ENCODE peak calls at places on chromosomes 12 and 14, in six cellular contexts. One of them, this sample, is unnamed. For H3K4me1, the result is how much of the 10 kb centered on the place peaks cover.

GRCh38 chr12:65705380-65705876 is 118.9 kb upstream of the HMGA2 start:
- DNase-seq in left ventricle myocardium inferior: no peak
- DNase-seq in Peyer's patch: no peak
- DNase-seq in HCT116: no peak
- DNase-seq in tibial nerve: no peak
- DNase-seq in pancreas: no peak
- DNase-seq in this sample: no peak

GRCh38 chr12:76449572-76449971 is 101.4 kb upstream of the BBS10 start:
- DNase-seq in left ventricle myocardium inferior: no peak
- DNase-seq in Peyer's patch: no peak
- DNase-seq in HCT116: no peak
- DNase-seq in tibial nerve: no peak
- DNase-seq in pancreas: no peak
- DNase-seq in this sample: no peak

GRCh38 chr14:94018308-94018707 is 7.8 kb upstream of the OTUB2 start:
- DNase-seq in left ventricle myocardium inferior: no peak
- DNase-seq in Peyer's patch: no peak
- DNase-seq in HCT116: no peak
- DNase-seq in tibial nerve: no peak
- DNase-seq in pancreas: no peak
- DNase-seq in this sample: no peak

GRCh38 chr12:112815589-112816321 is 24.2 kb downstream of the RPH3A start:
- DNase-seq in left ventricle myocardium inferior: no peak
- DNase-seq in Peyer's patch: no peak
- DNase-seq in HCT116: no peak
- DNase-seq in tibial nerve: no peak
- DNase-seq in pancreas: no peak
- DNase-seq in this sample: no peak

GRCh38 chr14:52951730-52952481 is 1.1 kb upstream of the FERMT2 start:
- DNase-seq in left ventricle myocardium inferior: no peak
- DNase-seq in Peyer's patch: no peak
- DNase-seq in HCT116: peak
- DNase-seq in tibial nerve: peak
- DNase-seq in pancreas: peak
- DNase-seq in this sample: peak

GRCh38 chr12:49037947-49038237 is 19.3 kb upstream of the PRKAG1 start:
- DNase-seq in left ventricle myocardium inferior: no peak
- DNase-seq in Peyer's patch: no peak
- DNase-seq in HCT116: no peak
- DNase-seq in tibial nerve: no peak
- DNase-seq in pancreas: no peak
- DNase-seq in this sample: peak

GRCh38 chr12:107801150-107801549 is 26.6 kb downstream of the ASCL4 start:
- DNase-seq in left ventricle myocardium inferior: no peak
- DNase-seq in Peyer's patch: no peak
- DNase-seq in HCT116: no peak
- DNase-seq in tibial nerve: no peak
- DNase-seq in pancreas: no peak
- DNase-seq in this sample: no peak

GRCh38 chr14:72878746-72879145 is 15.2 kb downstream of the DPF3 start:
- DNase-seq in left ventricle myocardium inferior: no peak
- DNase-seq in Peyer's patch: no peak
- DNase-seq in HCT116: no peak
- DNase-seq in tibial nerve: no peak
- DNase-seq in pancreas: no peak
- DNase-seq in this sample: no peak

GRCh38 chr12:20549115-20549719 is 145.9 kb upstream of the SLCO1C1 start:
- DNase-seq in left ventricle myocardium inferior: no peak
- DNase-seq in Peyer's patch: no peak
- DNase-seq in HCT116: peak
- DNase-seq in tibial nerve: peak
- DNase-seq in pancreas: no peak
- DNase-seq in this sample: no peak

GRCh38 chr14:89957791-89958190 is 2.1 kb downstream of the TDP1 start:
- DNase-seq in left ventricle myocardium inferior: no peak
- DNase-seq in Peyer's patch: no peak
- DNase-seq in HCT116: no peak
- DNase-seq in tibial nerve: no peak
- DNase-seq in pancreas: no peak
- DNase-seq in this sample: no peak

GRCh38 chr12:130863298-130863697 is 8.6 kb upstream of the RAN start:
- DNase-seq in left ventricle myocardium inferior: no peak
- DNase-seq in Peyer's patch: no peak
- DNase-seq in HCT116: no peak
- DNase-seq in tibial nerve: no peak
- DNase-seq in pancreas: no peak
- DNase-seq in this sample: no peak

GRCh38 chr12:54051916-54052744 is 1.5 kb upstream of the HOXC4 start:
- DNase-seq in left ventricle myocardium inferior: no peak
- DNase-seq in Peyer's patch: no peak
- DNase-seq in HCT116: no peak
- DNase-seq in tibial nerve: no peak
- DNase-seq in pancreas: no peak
- DNase-seq in this sample: no peak

GRCh38 chr12:87305481-87305880 is 723.7 kb downstream of the C12orf50 start:
- DNase-seq in left ventricle myocardium inferior: no peak
- DNase-seq in Peyer's patch: no peak
- DNase-seq in HCT116: no peak
- DNase-seq in tibial nerve: no peak
- DNase-seq in pancreas: no peak
- DNase-seq in this sample: no peak

GRCh38 chr14:33307691-33308369 is 369.2 kb downstream of the NPAS3 start:
- DNase-seq in left ventricle myocardium inferior: no peak
- DNase-seq in Peyer's patch: no peak
- DNase-seq in HCT116: no peak
- DNase-seq in tibial nerve: peak
- DNase-seq in pancreas: no peak
- DNase-seq in this sample: peak

GRCh38 chr14:36317650-36318049 is 2.8 kb downstream of the MBIP start:
- DNase-seq in left ventricle myocardium inferior: no peak
- DNase-seq in Peyer's patch: no peak
- DNase-seq in HCT116: no peak
- DNase-seq in tibial nerve: no peak
- DNase-seq in pancreas: no peak
- DNase-seq in this sample: no peak

GRCh38 chr14:96811985-96812667 is 14.9 kb downstream of the VRK1 start:
- DNase-seq in left ventricle myocardium inferior: no peak
- DNase-seq in Peyer's patch: no peak
- DNase-seq in HCT116: no peak
- DNase-seq in tibial nerve: no peak
- DNase-seq in pancreas: no peak
- DNase-seq in this sample: no peak

GRCh38 chr12:108516511-108517275 is 1.6 kb downstream of the FICD start:
- DNase-seq in left ventricle myocardium inferior: no peak
- DNase-seq in Peyer's patch: no peak
- DNase-seq in HCT116: no peak
- DNase-seq in tibial nerve: no peak
- DNase-seq in pancreas: no peak
- DNase-seq in this sample: no peak

GRCh38 chr12:116244001-116244400 is 33.5 kb downstream of the MED13L start:
- DNase-seq in left ventricle myocardium inferior: no peak
- DNase-seq in Peyer's patch: no peak
- DNase-seq in HCT116: no peak
- DNase-seq in tibial nerve: no peak
- DNase-seq in pancreas: no peak
- DNase-seq in this sample: no peak

GRCh38 chr14:91415794-91416743 is 1.6 kb downstream of the CCDC88C start:
- DNase-seq in left ventricle myocardium inferior: no peak
- DNase-seq in Peyer's patch: peak
- DNase-seq in HCT116: no peak
- DNase-seq in tibial nerve: no peak
- DNase-seq in pancreas: no peak
- DNase-seq in this sample: no peak

GRCh38 chr14:95424533-95424932 is 91.9 kb downstream of the SYNE3 start:
- DNase-seq in left ventricle myocardium inferior: no peak
- DNase-seq in Peyer's patch: no peak
- DNase-seq in HCT116: no peak
- DNase-seq in tibial nerve: peak
- DNase-seq in pancreas: no peak
- DNase-seq in this sample: no peak
- H3K27ac ChIP-seq in left ventricle myocardium inferior: no peak
- H3K27ac ChIP-seq in Peyer's patch: no peak
- H3K27ac ChIP-seq in HCT116: no peak
- H3K27ac ChIP-seq in tibial nerve: no peak
- H3K27ac ChIP-seq in pancreas: no peak
- H3K27ac ChIP-seq in this sample: no peak

DNA sequence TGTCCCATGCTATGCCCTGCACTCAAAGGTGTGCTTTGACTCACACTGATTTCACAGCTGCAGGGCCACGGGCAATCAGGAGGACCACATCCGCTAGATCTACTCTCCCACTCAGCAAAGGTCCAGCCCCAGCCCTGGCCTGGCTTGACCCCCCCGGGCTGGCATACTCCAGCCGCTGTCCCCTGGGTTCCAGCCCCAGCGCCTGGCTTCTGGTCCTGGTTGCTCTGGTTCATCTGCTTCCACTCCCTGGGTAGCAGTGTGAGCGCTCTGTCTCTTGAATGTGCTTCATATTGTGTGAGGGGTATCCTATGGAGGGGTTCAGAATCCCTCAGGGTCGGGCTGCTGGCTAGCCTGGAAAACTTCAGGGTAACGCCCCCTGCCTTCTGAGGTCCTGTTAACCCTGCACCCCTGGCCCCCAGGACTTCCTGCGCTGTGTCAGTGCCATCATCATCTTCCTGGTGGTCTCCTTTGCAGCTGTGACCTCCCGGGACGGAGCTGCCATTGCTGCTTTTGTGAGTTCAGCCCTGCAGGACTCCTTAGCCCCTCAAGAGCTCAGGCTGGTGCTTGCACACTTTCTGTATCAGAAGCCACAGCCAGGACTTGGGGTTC is 1.9 kb downstream of the CMTM5 start:
- DNase-seq in left ventricle myocardium inferior: no peak
- DNase-seq in Peyer's patch: no peak
- DNase-seq in HCT116: no peak
- DNase-seq in tibial nerve: no peak
- DNase-seq in pancreas: no peak
- DNase-seq in this sample: no peak
- H3K4me1 ChIP-seq in left ventricle myocardium inferior: under half
- H3K4me1 ChIP-seq in Peyer's patch: under half
- H3K4me1 ChIP-seq in HCT116: under half
- H3K4me1 ChIP-seq in tibial nerve: under half
- H3K4me1 ChIP-seq in pancreas: under half
- H3K4me1 ChIP-seq in this sample: under half

GRCh38 chr12:59040651-59041050 is 120.3 kb upstream of the LRIG3 start:
- DNase-seq in left ventricle myocardium inferior: no peak
- DNase-seq in Peyer's patch: no peak
- DNase-seq in HCT116: no peak
- DNase-seq in tibial nerve: no peak
- DNase-seq in pancreas: no peak
- DNase-seq in this sample: no peak
- H3K27ac ChIP-seq in left ventricle myocardium inferior: no peak
- H3K27ac ChIP-seq in Peyer's patch: no peak
- H3K27ac ChIP-seq in HCT116: no peak
- H3K27ac ChIP-seq in tibial nerve: peak
- H3K27ac ChIP-seq in pancreas: peak
- H3K27ac ChIP-seq in this sample: no peak

GRCh38 chr14:23486116-23486515 is 16.6 kb downstream of the NGDN start:
- DNase-seq in left ventricle myocardium inferior: no peak
- DNase-seq in Peyer's patch: no peak
- DNase-seq in HCT116: no peak
- DNase-seq in tibial nerve: no peak
- DNase-seq in pancreas: no peak
- DNase-seq in this sample: no peak
- H3K4me1 ChIP-seq in left ventricle myocardium inferior: under half
- H3K4me1 ChIP-seq in Peyer's patch: under half
- H3K4me1 ChIP-seq in HCT116: under half
- H3K4me1 ChIP-seq in tibial nerve: under half
- H3K4me1 ChIP-seq in pancreas: under half
- H3K4me1 ChIP-seq in this sample: under half

GRCh38 chr14:103697601-103698379 is 17.5 kb downstream of the XRCC3 start:
- DNase-seq in left ventricle myocardium inferior: peak
- DNase-seq in Peyer's patch: no peak
- DNase-seq in HCT116: no peak
- DNase-seq in tibial nerve: no peak
- DNase-seq in pancreas: no peak
- DNase-seq in this sample: no peak
- H3K27ac ChIP-seq in left ventricle myocardium inferior: peak
- H3K27ac ChIP-seq in Peyer's patch: peak
- H3K27ac ChIP-seq in HCT116: peak
- H3K27ac ChIP-seq in tibial nerve: peak
- H3K27ac ChIP-seq in pancreas: no peak
- H3K27ac ChIP-seq in this sample: peak

GRCh38 chr12:6313326-6313940 is 3.0 kb downstream of the PLEKHG6 start:
- DNase-seq in left ventricle myocardium inferior: no peak
- DNase-seq in Peyer's patch: no peak
- DNase-seq in HCT116: no peak
- DNase-seq in tibial nerve: no peak
- DNase-seq in pancreas: no peak
- DNase-seq in this sample: no peak

GRCh38 chr12:6315704-6316597 is 5.5 kb downstream of the PLEKHG6 start:
- DNase-seq in left ventricle myocardium inferior: no peak
- DNase-seq in Peyer's patch: no peak
- DNase-seq in HCT116: no peak
- DNase-seq in tibial nerve: no peak
- DNase-seq in pancreas: no peak
- DNase-seq in this sample: no peak

GRCh38 chr12:6316921-6317692 is 6.6 kb downstream of the PLEKHG6 start:
- DNase-seq in left ventricle myocardium inferior: no peak
- DNase-seq in Peyer's patch: no peak
- DNase-seq in HCT116: no peak
- DNase-seq in tibial nerve: no peak
- DNase-seq in pancreas: no peak
- DNase-seq in this sample: no peak

GRCh38 chr12:6314776-6315175 is 4.3 kb downstream of the PLEKHG6 start:
- DNase-seq in left ventricle myocardium inferior: no peak
- DNase-seq in Peyer's patch: no peak
- DNase-seq in HCT116: no peak
- DNase-seq in tibial nerve: no peak
- DNase-seq in pancreas: no peak
- DNase-seq in this sample: no peak

DNA sequence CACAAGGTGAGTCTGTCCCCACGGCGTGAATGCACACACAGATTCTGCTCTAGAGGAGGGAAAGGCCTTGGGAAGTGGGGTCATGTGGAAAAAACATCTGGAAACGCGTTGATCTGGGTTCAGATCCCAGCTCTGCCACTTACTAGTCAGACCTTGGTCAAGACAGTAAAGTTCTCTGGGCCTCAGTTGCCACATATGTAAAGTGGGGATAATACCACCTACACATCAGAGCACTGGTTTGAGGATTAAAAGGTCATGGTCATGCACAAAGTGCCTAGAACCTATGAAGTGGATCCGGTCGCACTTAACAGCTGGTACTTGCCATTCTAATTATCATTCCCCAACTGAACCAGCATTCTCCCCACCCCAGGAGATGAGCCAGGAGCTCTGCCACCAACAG is 4.7 kb downstream of the PLEKHG6 start:
- DNase-seq in left ventricle myocardium inferior: no peak
- DNase-seq in Peyer's patch: no peak
- DNase-seq in HCT116: no peak
- DNase-seq in tibial nerve: no peak
- DNase-seq in pancreas: no peak
- DNase-seq in this sample: no peak
- H3K4me1 ChIP-seq in left ventricle myocardium inferior: under half
- H3K4me1 ChIP-seq in Peyer's patch: under half
- H3K4me1 ChIP-seq in HCT116: under half
- H3K4me1 ChIP-seq in tibial nerve: under half
- H3K4me1 ChIP-seq in pancreas: under half
- H3K4me1 ChIP-seq in this sample: under half

This sample was measured in heart right ventricle.